ENCODE peak calls at places on chromosome 5, in eight cellular contexts. J is SK-N-SH; D is testis; G is aorta; H is CD4-positive, CD25-positive, alpha-beta regulatory T cell; U is psoas muscle; O is Caco-2; P is astrocyte. S is an unnamed sample. For H3K4me1 and H3K9me3, the result is how much of the 10 kb centered on the place peaks cover.

GRCh38 chr5:122392844-122393243 is 80.8 kb downstream of the SNCAIP start:
- DNase-seq in O (no peak), J (no peak), G (no peak), D (no peak), U (no peak), H (no peak), P (no peak), S (peak)

GRCh38 chr5:141654298-141654697 is 3.1 kb upstream of the FCHSD1 start:
- DNase-seq in J (no peak), P (peak), G (no peak), H (no peak), U (no peak), D (no peak), O (no peak), S (no peak)

GRCh38 chr5:78377056-78377717 is 16.8 kb downstream of the SCAMP1 start:
- DNase-seq in U (no peak), D (no peak), J (no peak), P (peak), H (no peak), O (no peak), G (no peak), S (no peak)

GRCh38 chr5:124689653-124690052 is 56.8 kb downstream of the ZNF608 start:
- DNase-seq in D (no peak), U (no peak), G (no peak), O (no peak), J (no peak), P (no peak), H (no peak), S (no peak)

GRCh38 chr5:67156976-67157583 is 39.5 kb downstream of the CD180 start:
- DNase-seq in G (no peak), U (peak), J (peak), P (peak), O (peak), H (peak), D (peak), S (peak)

GRCh38 chr5:116557669-116558271 is 16.9 kb downstream of the SEMA6A start:
- DNase-seq in H (no peak), J (peak), D (no peak), G (no peak), U (no peak), O (peak), P (no peak), S (peak)

GRCh38 chr5:6202615-6203365 is 175.6 kb downstream of the MED10 start:
- DNase-seq in G (no peak), U (no peak), J (peak), P (no peak), D (no peak), O (peak), H (no peak), S (peak)

GRCh38 chr5:152246401-152246800 is 158.7 kb downstream of the NMUR2 start:
- DNase-seq in O (peak), H (no peak), J (no peak), G (no peak), P (peak), D (peak), U (no peak), S (peak)

GRCh38 chr5:168696611-168697010 is 117.4 kb upstream of the PANK3 start:
- DNase-seq in D (no peak), J (no peak), O (peak), H (no peak), P (no peak), U (no peak), G (no peak), S (peak)

GRCh38 chr5:139460457-139460856 is 2.1 kb downstream of the ECSCR start:
- DNase-seq in J (no peak), D (no peak), U (no peak), P (peak), G (no peak), O (no peak), H (no peak), S (no peak)

GRCh38 chr5:14608169-14608568 is 26.6 kb downstream of the OTULINL start:
- DNase-seq in G (no peak), J (no peak), P (no peak), H (no peak), D (no peak), O (no peak), U (no peak), S (no peak)

GRCh38 chr5:174505621-174506020 is 218.8 kb upstream of the MSX2 start:
- DNase-seq in G (no peak), H (no peak), U (no peak), J (no peak), D (peak), O (no peak), P (peak), S (peak)

GRCh38 chr5:42951847-42952411 is 88.2 kb downstream of the ANXA2R start:
- DNase-seq in H (peak), D (no peak), J (peak), P (no peak), U (peak), O (no peak), G (peak), S (no peak)

GRCh38 chr5:54905942-54906537 is 79.4 kb downstream of the ESM1 start:
- DNase-seq in H (peak), P (no peak), D (peak), G (peak), J (peak), O (peak), U (peak), S (peak)

GRCh38 chr5:164354138-164354751 is 848.8 kb downstream of the MAT2B start:
- DNase-seq in U (no peak), H (no peak), O (no peak), G (no peak), J (no peak), P (no peak), D (no peak), S (no peak)

GRCh38 chr5:154967419-154968024 is 26.6 kb downstream of the MRPL22 start:
- DNase-seq in P (no peak), U (no peak), D (no peak), J (peak), O (peak), H (no peak), G (no peak), S (peak)

GRCh38 chr5:132259061-132259851 is 1.8 kb downstream of the PDLIM4 start:
- DNase-seq in J (peak), O (no peak), U (peak), P (peak), H (no peak), G (peak), D (peak), S (peak)

GRCh38 chr5:145347026-145347616 is 488.0 kb downstream of the PRELID2 start:
- DNase-seq in O (peak), J (peak), D (peak), U (no peak), H (no peak), G (no peak), P (peak), S (peak)

GRCh38 chr5:174581483-174581882 is 142.9 kb upstream of the MSX2 start:
- DNase-seq in P (no peak), D (peak), U (peak), J (peak), O (peak), G (no peak), H (no peak), S (peak)

GRCh38 chr5:170738840-170739239 is 44.7 kb upstream of the GABRP start:
- DNase-seq in J (no peak), G (no peak), H (no peak), P (no peak), U (no peak), D (no peak), O (no peak), S (no peak)

GRCh38 chr5:82885657-82886389 is 191.4 kb downstream of the TMEM167A start:
- DNase-seq in J (no peak), P (peak), D (no peak), H (no peak), U (no peak), O (no peak), G (no peak), S (no peak)

GRCh38 chr5:14367364-14367763 is 214.2 kb upstream of the OTULINL start:
- DNase-seq in P (no peak), H (no peak), D (no peak), O (no peak), G (no peak), J (no peak), U (no peak), S (no peak)

GRCh38 chr5:95846554-95847260 is 24.2 kb upstream of the GLRX start:
- DNase-seq in J (peak), P (no peak), H (peak), G (no peak), D (peak), O (peak), U (peak), S (peak)

GRCh38 chr5:161660806-161661205 is 24.7 kb upstream of the GABRA6 start:
- DNase-seq in H (no peak), O (no peak), U (no peak), G (no peak), P (no peak), D (peak), J (no peak), S (no peak)

GRCh38 chr5:177592905-177593304 is 902 bp downstream of the TMED9 start:
- DNase-seq in J (no peak), P (no peak), G (peak), H (no peak), O (no peak), D (no peak), U (no peak), S (no peak)

GRCh38 chr5:43851741-43852140 is 248.8 kb downstream of the NNT start:
- DNase-seq in G (no peak), J (no peak), O (no peak), D (no peak), P (no peak), H (no peak), U (no peak), S (no peak)

GRCh38 chr5:10393491-10393890 is 40.0 kb downstream of the MARCHF6 start:
- DNase-seq in H (no peak), J (no peak), U (no peak), G (no peak), O (no peak), P (peak), D (no peak), S (no peak)

GRCh38 chr5:17189381-17190036 is 27.9 kb upstream of the BASP1 start:
- DNase-seq in D (peak), U (peak), P (peak), H (peak), G (peak), O (peak), J (peak), S (peak)

GRCh38 chr5:112978836-112979235 is 2.2 kb downstream of the DCP2 start:
- DNase-seq in D (no peak), J (no peak), O (no peak), H (no peak), G (no peak), P (no peak), U (no peak), S (no peak)

GRCh38 chr5:61298580-61298979 is 33.5 kb upstream of the ZSWIM6 start:
- DNase-seq in H (no peak), D (no peak), G (no peak), O (no peak), U (no peak), J (no peak), P (peak), S (no peak)

GRCh38 chr5:148976569-148977321 is 86.1 kb downstream of the SH3TC2 start:
- DNase-seq in U (no peak), J (no peak), O (no peak), P (peak), D (no peak), H (no peak), G (no peak), S (no peak)

GRCh38 chr5:28809811-28810750 is 1771.7 kb upstream of the CDH9 start:
- DNase-seq in U (no peak), D (peak), O (no peak), P (no peak), J (peak), H (no peak), G (peak), S (no peak)

DNA sequence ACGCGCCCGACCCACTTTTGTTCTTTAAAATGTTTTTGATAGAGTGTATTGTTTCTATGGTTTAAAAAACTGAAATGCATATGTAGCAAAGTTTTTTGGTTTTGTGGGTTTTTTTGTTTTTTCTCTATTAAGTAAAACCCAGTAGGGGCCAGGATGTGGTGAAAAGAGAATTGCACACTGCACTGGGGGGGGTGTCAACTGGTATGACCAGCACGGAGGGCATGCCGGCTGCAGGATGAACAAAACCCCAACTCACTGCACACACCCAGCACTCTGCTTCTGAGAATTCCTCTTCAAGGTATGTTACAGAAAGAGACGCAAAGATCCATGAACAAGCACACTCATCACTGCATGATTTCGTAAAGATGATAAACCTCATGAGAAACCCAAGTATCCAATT is 75.0 kb downstream of the STK10 start:
- DNase-seq in J (no peak), O (no peak), P (peak), U (no peak), G (no peak), H (peak), D (no peak), S (no peak)
- H3K4me1 ChIP-seq in J (under half), O (under half), P (under half), U (under half), G (under half), H (half or more), D (under half), S (under half)

GRCh38 chr5:129148-129547 is 37.2 kb downstream of the PLEKHG4B start:
- DNase-seq in U (no peak), H (no peak), P (no peak), G (no peak), O (no peak), D (no peak), J (no peak), S (no peak)
- H3K9me3 ChIP-seq in U (under half), H (under half), P (under half), G (under half), O (under half), D (under half), J (under half), S (under half)

GRCh38 chr5:136079195-136079985 is 50.6 kb downstream of the TGFBI start:
- DNase-seq in H (no peak), G (no peak), J (no peak), O (no peak), U (no peak), D (no peak), P (no peak), S (no peak)
- H3K4me3 ChIP-seq in H (no peak), G (no peak), J (no peak), O (no peak), U (no peak), D (no peak), P (peak), S (peak)

DNA sequence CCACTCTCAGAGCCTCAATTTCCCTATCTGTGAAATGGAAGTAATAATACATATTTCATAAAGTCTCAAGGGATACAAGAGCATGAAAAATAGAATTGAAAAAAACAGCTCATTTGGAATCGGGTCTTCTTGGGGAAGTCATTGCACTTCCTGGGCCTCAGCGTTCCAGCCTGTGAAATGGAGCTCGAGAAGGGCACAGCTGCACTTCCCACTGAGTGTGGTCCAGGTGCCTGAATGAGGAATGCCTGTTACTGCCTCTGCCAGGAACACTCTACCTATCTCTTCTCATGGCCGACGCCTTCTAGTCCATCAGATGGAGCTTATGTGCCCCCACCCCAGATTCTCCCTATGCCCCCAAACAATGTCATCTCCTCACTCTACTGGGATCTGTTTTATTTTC is 924 bp upstream of the NEURL1B start:
- DNase-seq in D (no peak), O (no peak), H (no peak), G (peak), P (no peak), U (no peak), J (no peak), S (no peak)
- H3K4me1 ChIP-seq in D (under half), O (under half), H (under half), G (under half), P (under half), U (under half), J (under half), S (under half)

GRCh38 chr5:181028032-181028819 is 11.8 kb upstream of the BTNL9 start:
- DNase-seq in G (no peak), D (peak), J (no peak), P (no peak), O (no peak), H (no peak), U (no peak), S (no peak)

GRCh38 chr5:181020716-181021115 is 19.4 kb upstream of the BTNL9 start:
- DNase-seq in P (no peak), G (no peak), U (no peak), O (no peak), J (no peak), D (no peak), H (no peak), S (no peak)

GRCh38 chr5:181027452-181028031 is 12.5 kb upstream of the BTNL9 start:
- DNase-seq in G (peak), D (no peak), J (no peak), O (no peak), U (no peak), P (no peak), H (no peak), S (no peak)

DNA sequence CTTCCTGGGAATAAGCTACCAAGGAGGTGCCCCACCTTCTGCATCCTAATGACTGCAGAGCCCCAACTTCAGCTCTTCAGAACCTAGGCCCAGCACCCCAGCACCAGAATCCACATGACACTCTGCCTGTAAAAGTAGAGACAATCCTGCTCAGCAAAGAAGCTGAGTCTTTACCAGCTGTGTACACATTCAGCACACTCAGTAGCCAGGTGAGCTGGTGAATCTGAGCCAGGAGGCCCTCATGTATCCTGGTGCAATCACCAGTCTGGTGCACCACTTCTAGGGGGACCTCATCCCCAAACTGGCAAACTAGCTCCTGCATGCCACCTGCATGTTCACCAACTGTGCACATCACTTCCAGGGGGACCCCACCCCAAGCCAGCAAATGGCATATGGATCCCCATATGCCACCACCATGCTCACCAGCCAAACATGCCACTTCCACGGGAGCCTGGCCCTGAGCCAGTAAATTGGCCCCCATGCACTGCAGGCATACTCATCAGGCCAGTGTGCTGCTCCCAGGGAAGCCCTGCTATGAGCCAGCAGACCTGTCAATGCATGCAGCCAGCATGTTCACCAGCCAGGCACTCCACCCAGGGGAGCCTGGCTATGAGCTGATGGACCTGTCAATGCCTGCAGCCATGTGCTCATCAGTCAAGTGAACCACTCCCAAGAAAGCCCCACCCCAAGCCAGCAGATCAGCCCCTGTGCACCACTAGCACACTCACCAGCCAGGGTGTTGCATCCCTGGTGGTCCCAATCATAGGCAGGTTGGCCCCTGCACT is 15.6 kb upstream of the BTNL9 start:
- DNase-seq in U (no peak), D (no peak), G (peak), J (no peak), O (no peak), P (no peak), H (no peak), S (no peak)
- H3K9me3 ChIP-seq in U (under half), D (under half), G (under half), J (under half), O (under half), P (under half), H (under half), S (under half)

GRCh38 chr5:58891072-58891970 is 308.4 kb downstream of the RAB3C start:
- DNase-seq in O (peak), J (peak), U (peak), H (no peak), P (peak), D (peak), G (peak), S (peak)
- H3K4me3 ChIP-seq in O (no peak), J (peak), U (no peak), H (no peak), P (peak), D (no peak), G (no peak), S (no peak)

GRCh38 chr5:143247134-143247815 is 156.2 kb downstream of the NR3C1 start:
- DNase-seq in D (no peak), H (no peak), P (no peak), O (no peak), J (no peak), U (no peak), G (no peak), S (no peak)
- H3K4me1 ChIP-seq in D (under half), H (under half), P (half or more), O (under half), J (under half), U (half or more), G (under half), S (under half)

GRCh38 chr5:105865834-105866233 is 1804.9 kb downstream of the EFNA5 start:
- DNase-seq in G (no peak), D (no peak), H (no peak), O (no peak), J (no peak), P (no peak), U (no peak), S (no peak)
- H3K9me3 ChIP-seq in G (under half), D (under half), H (under half), O (under half), J (under half), P (under half), U (under half), S (under half)

S was measured in cardiac muscle cell.